ENCODE peak calls at places on chromosomes 6 and 20, in nine cellular contexts. B is psoas muscle, L is upper lobe of left lung, Q is Peyer's patch, U is cardiac muscle cell, D is lung, A is right atrium auricular region, P is esophagus squamous epithelium, V is body of pancreas. E is an unnamed sample.

GRCh38 chr6:39035689-39036088 is 12.9 kb upstream of the GLP1R start:
- DNase-seq in B (no peak), L (peak; percentile 52), Q (no peak), U (no peak), D (no peak), A (no peak), P (no peak), V (no peak), E (no peak)

GRCh38 chr20:63084563-63084927 is 77.8 kb upstream of the BHLHE23 start:
- DNase-seq in B (no peak), L (peak; percentile 43), Q (peak; percentile 34), U (no peak), D (no peak), A (no peak), P (no peak), V (no peak), E (no peak)

GRCh38 chr6:138533667-138534066 is 34.4 kb upstream of the NHSL1 start:
- DNase-seq in B (no peak), L (no peak), Q (no peak), U (no peak), D (peak; percentile 68), A (no peak), P (no peak), V (no peak), E (no peak)

GRCh38 chr6:4693566-4693965 is 82.6 kb upstream of the CDYL start:
- DNase-seq in B (no peak), L (no peak), Q (no peak), U (no peak), D (no peak), A (no peak), P (no peak), V (no peak), E (no peak)

GRCh38 chr6:113654396-113654795 is 202.7 kb upstream of the MARCKS start:
- DNase-seq in B (peak; percentile 70), L (no peak), Q (peak; percentile 61), U (peak; percentile 65), D (peak; percentile 81), A (peak; percentile 72), P (no peak), V (peak; percentile 97), E (peak; percentile 94)

GRCh38 chr6:39114395-39114706 is 635 bp downstream of the SAYSD1 start:
- DNase-seq in B (no peak), L (no peak), Q (no peak), U (no peak), D (no peak), A (no peak), P (no peak), V (no peak), E (no peak)

GRCh38 chr20:46582648-46583047 is 32.2 kb upstream of the OCSTAMP start:
- DNase-seq in B (no peak), L (no peak), Q (peak; percentile 9), U (no peak), D (no peak), A (no peak), P (no peak), V (no peak), E (no peak)

GRCh38 chr6:46062312-46062711 is 46.7 kb upstream of the CLIC5 start:
- DNase-seq in B (no peak), L (no peak), Q (peak; percentile 75), U (peak; percentile 55), D (peak; percentile 62), A (no peak), P (no peak), V (peak; percentile 55), E (peak; percentile 65)

GRCh38 chr20:19512886-19513285 is 245.2 kb upstream of the RIN2 start:
- DNase-seq in B (no peak), L (peak; percentile 8), Q (no peak), U (no peak), D (no peak), A (no peak), P (no peak), V (no peak), E (no peak)

GRCh38 chr6:149560736-149561135 is 5.4 kb upstream of the GINM1 start:
- DNase-seq in B (no peak), L (no peak), Q (no peak), U (no peak), D (no peak), A (no peak), P (no peak), V (peak; percentile 29), E (no peak)

GRCh38 chr6:133595076-133595868 is 293.6 kb upstream of the TCF21 start:
- DNase-seq in B (no peak), L (no peak), Q (no peak), U (no peak), D (no peak), A (no peak), P (no peak), V (no peak), E (no peak)

GRCh38 chr6:149854532-149854931 is 9.6 kb downstream of the LRP11 start:
- DNase-seq in B (no peak), L (no peak), Q (no peak), U (no peak), D (peak; percentile 74), A (no peak), P (no peak), V (peak; percentile 25), E (no peak)

GRCh38 chr6:34276881-34277762 is 28.3 kb upstream of the SMIM29 start:
- DNase-seq in B (peak; percentile 43), L (no peak), Q (no peak), U (no peak), D (no peak), A (no peak), P (no peak), V (peak; percentile 7), E (no peak)

DNA sequence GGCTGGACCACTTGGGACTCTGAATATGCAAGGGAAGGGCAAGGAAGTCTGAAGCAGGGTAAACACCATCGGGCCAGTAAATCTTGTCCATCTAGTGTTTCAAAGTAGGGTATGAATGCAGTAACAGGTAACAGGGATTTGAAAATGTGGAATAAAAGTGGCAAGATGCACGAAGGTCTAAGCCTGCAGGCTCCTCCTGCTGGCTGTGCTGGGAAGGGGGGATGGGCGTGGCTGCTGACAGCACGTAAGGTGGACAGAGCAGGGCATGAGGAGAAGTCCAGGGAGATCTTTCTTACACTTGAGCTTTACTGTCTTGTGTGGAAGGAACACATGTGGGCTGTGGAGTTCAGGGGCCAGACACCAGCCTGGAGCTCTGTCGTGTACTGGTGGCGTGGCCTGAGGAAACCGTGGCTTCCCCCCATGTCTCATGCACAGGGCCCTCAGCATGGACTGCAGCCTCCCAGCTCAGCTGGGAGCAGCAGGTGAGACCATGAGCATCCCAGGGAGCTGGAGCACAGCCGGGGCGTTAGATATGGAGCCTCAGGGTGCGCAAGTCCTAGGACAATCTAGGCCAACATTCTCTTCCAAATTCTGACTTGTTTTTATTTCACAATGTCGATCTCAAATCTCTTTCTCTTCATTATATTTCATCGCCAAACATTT is 84.5 kb downstream of the SLC22A23 start:
- DNase-seq in B (no peak), L (peak; percentile 26), Q (no peak), U (no peak), D (no peak), A (no peak), P (no peak), V (no peak), E (no peak)
- TF ChIP-seq CTCF in B (no peak), L (no peak), Q (no peak), U (peak; percentile 21), D (no peak), A (no peak), P (no peak), V (no peak), E (no peak)

GRCh38 chr6:70221715-70222236 is 81.1 kb downstream of the COL9A1 start:
- DNase-seq in B (no peak), L (no peak), Q (no peak), U (no peak), D (no peak), A (no peak), P (no peak), V (no peak), E (no peak)

GRCh38 chr6:70221025-70221714 is 81.7 kb downstream of the COL9A1 start:
- DNase-seq in B (no peak), L (no peak), Q (no peak), U (peak; percentile 46), D (no peak), A (no peak), P (no peak), V (peak; percentile 57), E (no peak)

GRCh38 chr6:70222350-70222749 is 80.5 kb downstream of the COL9A1 start:
- DNase-seq in B (no peak), L (no peak), Q (no peak), U (no peak), D (no peak), A (no peak), P (no peak), V (no peak), E (no peak)

GRCh38 chr6:70219943-70220613 is 82.8 kb downstream of the COL9A1 start:
- DNase-seq in B (no peak), L (no peak), Q (no peak), U (no peak), D (no peak), A (no peak), P (no peak), V (no peak), E (no peak)

DNA sequence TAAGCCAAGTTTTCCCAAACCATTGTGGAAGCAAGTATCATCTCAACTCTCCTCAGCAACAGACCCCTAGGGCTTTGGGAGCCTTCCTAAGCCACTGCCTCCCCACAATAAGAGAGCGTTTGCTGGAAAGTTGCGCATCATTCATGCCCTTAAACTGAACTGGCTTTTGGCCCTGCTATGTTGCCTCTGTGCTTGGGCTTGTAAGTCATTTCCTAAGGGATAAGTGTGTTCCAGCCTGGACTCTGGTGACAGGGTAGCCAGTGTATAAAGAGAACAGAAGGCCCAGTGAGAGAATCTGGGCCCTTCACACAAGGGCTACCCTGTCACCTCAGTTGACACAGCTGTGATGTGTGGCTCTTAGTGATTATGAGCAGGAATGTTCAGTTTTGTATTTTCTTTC is 77.8 kb downstream of the COL9A1 start:
- DNase-seq in B (no peak), L (no peak), Q (no peak), U (no peak), D (no peak), A (no peak), P (no peak), V (no peak), E (no peak)
- H3K27me3 ChIP-seq in B (no peaks in the 10 kb centered on the region), L (no peaks in the 10 kb centered on the region), Q (no peaks in the 10 kb centered on the region), U (no peaks in the 10 kb centered on the region), D (no peaks in the 10 kb centered on the region), A (no peaks in the 10 kb centered on the region), P (no peaks in the 10 kb centered on the region), V (no peaks in the 10 kb centered on the region), E (peaks cover 3% of the 10 kb centered on the region)

DNA sequence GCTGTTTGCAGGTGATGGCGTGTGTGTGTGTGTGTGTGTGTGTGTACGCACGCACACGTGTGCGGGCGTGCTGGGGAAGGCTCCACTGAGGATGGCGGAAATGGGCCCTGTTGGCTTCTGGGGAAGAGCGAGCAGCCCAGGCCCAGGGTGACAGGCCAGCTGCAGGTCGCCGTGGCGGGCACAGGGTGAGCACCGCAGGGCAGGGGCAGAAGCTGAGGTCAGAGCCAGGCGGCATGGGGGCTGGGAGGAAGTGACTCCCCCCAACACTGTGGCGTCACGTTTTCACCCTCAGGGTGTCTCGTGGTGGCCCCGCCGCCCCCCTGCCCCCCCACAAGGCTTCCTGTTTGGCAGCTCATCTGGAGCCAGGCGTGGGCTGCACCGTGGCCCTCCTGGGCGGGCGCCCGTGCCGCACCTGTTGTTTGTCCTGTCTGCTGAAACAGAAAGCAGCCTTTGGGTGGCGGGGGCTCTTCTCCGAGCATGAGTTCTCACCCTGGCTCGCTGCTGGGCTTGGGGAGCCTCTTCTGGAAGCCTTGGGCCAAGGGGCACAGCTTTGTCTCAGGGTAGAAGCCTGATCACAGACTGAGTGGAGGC is 7.1 kb downstream of the RBM38 start:
- DNase-seq in B (peak; percentile 81), L (peak; percentile 92), Q (peak; percentile 97), U (no peak), D (no peak), A (no peak), P (peak; percentile 65), V (peak; percentile 67), E (no peak)
- H3K4me3 ChIP-seq in B (peak overlapping the region; percentile 77), L (no peak overlapping the region), Q (peak overlapping the region; percentile 32), U (no peak overlapping the region), D (no peak overlapping the region), A (peak overlapping the region; percentile 20), P (no peak overlapping the region), V (no peak overlapping the region), E (no peak overlapping the region)

GRCh38 chr6:20778917-20779316 is 244.7 kb downstream of the CDKAL1 start:
- DNase-seq in B (no peak), L (no peak), Q (no peak), U (no peak), D (no peak), A (no peak), P (no peak), V (no peak), E (no peak)
- TF ChIP-seq CTCF in B (no peak), L (no peak), Q (no peak), U (no peak), D (no peak), A (no peak), P (no peak), V (no peak), E (no peak)

E was measured in kidney epithelial cell.